ENCODE peak calls at places on chromosomes 2 and 18, in six cellular contexts. X, M, U, L, J and Z are unnamed samples.

GRCh38 chr2:207258191-207258991 is 92.6 kb upstream of the KLF7 start:
- DNase-seq in X (peak), M (peak), U (peak), L (no peak), J (peak), Z (no peak)

GRCh38 chr18:74411475-74411874 is 45.6 kb downstream of the DIPK1C start:
- DNase-seq in X (no peak), M (no peak), U (no peak), L (no peak), J (no peak), Z (no peak)

GRCh38 chr2:234158812-234159211 is 108.3 kb downstream of the SPP2 start:
- DNase-seq in X (no peak), M (no peak), U (no peak), L (no peak), J (no peak), Z (no peak)

GRCh38 chr2:33069894-33070651 is 123.3 kb downstream of the LTBP1 start:
- DNase-seq in X (no peak), M (no peak), U (peak), L (no peak), J (peak), Z (no peak)

GRCh38 chr2:29293830-29294438 is 178.7 kb downstream of the CLIP4 start:
- DNase-seq in X (no peak), M (no peak), U (no peak), L (no peak), J (peak), Z (peak)

GRCh38 chr2:163751696-163752095 is 15.9 kb upstream of the FIGN start:
- DNase-seq in X (no peak), M (no peak), U (no peak), L (no peak), J (no peak), Z (no peak)

GRCh38 chr18:36203360-36203895 is 16.1 kb downstream of the MOCOS start:
- DNase-seq in X (no peak), M (no peak), U (no peak), L (peak), J (no peak), Z (peak)

GRCh38 chr2:100875516-100876230 is 55.7 kb downstream of the NPAS2 start:
- DNase-seq in X (no peak), M (no peak), U (no peak), L (no peak), J (peak), Z (no peak)

GRCh38 chr2:1493361-1494126 is 80.3 kb downstream of the TPO start:
- DNase-seq in X (peak), M (peak), U (peak), L (peak), J (no peak), Z (no peak)

GRCh38 chr2:220966636-220967035 is 605.5 kb downstream of the EPHA4 start:
- DNase-seq in X (no peak), M (no peak), U (no peak), L (no peak), J (no peak), Z (no peak)

GRCh38 chr2:172431428-172431827 is 4.0 kb downstream of the ITGA6 start:
- DNase-seq in X (peak), M (no peak), U (no peak), L (no peak), J (peak), Z (no peak)

GRCh38 chr2:163647300-163647699 is 88.5 kb downstream of the FIGN start:
- DNase-seq in X (no peak), M (no peak), U (no peak), L (no peak), J (no peak), Z (no peak)

GRCh38 chr2:231294578-231295362 is 96.3 kb downstream of the ARMC9 start:
- DNase-seq in X (no peak), M (no peak), U (no peak), L (no peak), J (no peak), Z (no peak)

GRCh38 chr2:71691747-71692455 is 238.5 kb downstream of the DYSF start:
- DNase-seq in X (no peak), M (no peak), U (peak), L (peak), J (no peak), Z (peak)

GRCh38 chr2:44205169-44205568 is 36.5 kb downstream of the PPM1B start:
- DNase-seq in X (no peak), M (no peak), U (no peak), L (no peak), J (no peak), Z (no peak)

GRCh38 chr2:188519133-188519532 is 227.5 kb downstream of the GULP1 start:
- DNase-seq in X (no peak), M (no peak), U (no peak), L (no peak), J (peak), Z (no peak)

GRCh38 chr2:172693037-172693436 is 42.6 kb upstream of the RAPGEF4 start:
- DNase-seq in X (peak), M (no peak), U (peak), L (no peak), J (peak), Z (no peak)

GRCh38 chr2:85215074-85216050 is 82.2 kb downstream of the TCF7L1 start:
- DNase-seq in X (peak), M (no peak), U (no peak), L (no peak), J (no peak), Z (peak)

GRCh38 chr18:75087119-75088020 is 121.6 kb downstream of the PTGR3 start:
- DNase-seq in X (no peak), M (no peak), U (no peak), L (no peak), J (no peak), Z (no peak)

GRCh38 chr18:9366126-9366714 is 31.6 kb downstream of the TWSG1 start:
- DNase-seq in X (peak), M (peak), U (no peak), L (no peak), J (peak), Z (peak)

GRCh38 chr2:186728631-186729030 is 34.8 kb downstream of the FAM171B start:
- DNase-seq in X (no peak), M (no peak), U (no peak), L (no peak), J (no peak), Z (no peak)

GRCh38 chr2:157875720-157876065 is 437 bp downstream of the ACVR1 start:
- DNase-seq in X (peak), M (peak), U (peak), L (peak), J (peak), Z (peak)

GRCh38 chr2:15693926-15694588 is 102.4 kb downstream of the DDX1 start:
- DNase-seq in X (no peak), M (no peak), U (no peak), L (no peak), J (no peak), Z (peak)

GRCh38 chr2:15691586-15692310 is 100.1 kb downstream of the DDX1 start:
- DNase-seq in X (no peak), M (no peak), U (no peak), L (no peak), J (no peak), Z (no peak)

GRCh38 chr2:15693382-15693781 is 101.7 kb downstream of the DDX1 start:
- DNase-seq in X (no peak), M (no peak), U (no peak), L (no peak), J (no peak), Z (no peak)

GRCh38 chr2:15694589-15694986 is 102.9 kb downstream of the DDX1 start:
- DNase-seq in X (no peak), M (no peak), U (no peak), L (no peak), J (no peak), Z (no peak)

DNA sequence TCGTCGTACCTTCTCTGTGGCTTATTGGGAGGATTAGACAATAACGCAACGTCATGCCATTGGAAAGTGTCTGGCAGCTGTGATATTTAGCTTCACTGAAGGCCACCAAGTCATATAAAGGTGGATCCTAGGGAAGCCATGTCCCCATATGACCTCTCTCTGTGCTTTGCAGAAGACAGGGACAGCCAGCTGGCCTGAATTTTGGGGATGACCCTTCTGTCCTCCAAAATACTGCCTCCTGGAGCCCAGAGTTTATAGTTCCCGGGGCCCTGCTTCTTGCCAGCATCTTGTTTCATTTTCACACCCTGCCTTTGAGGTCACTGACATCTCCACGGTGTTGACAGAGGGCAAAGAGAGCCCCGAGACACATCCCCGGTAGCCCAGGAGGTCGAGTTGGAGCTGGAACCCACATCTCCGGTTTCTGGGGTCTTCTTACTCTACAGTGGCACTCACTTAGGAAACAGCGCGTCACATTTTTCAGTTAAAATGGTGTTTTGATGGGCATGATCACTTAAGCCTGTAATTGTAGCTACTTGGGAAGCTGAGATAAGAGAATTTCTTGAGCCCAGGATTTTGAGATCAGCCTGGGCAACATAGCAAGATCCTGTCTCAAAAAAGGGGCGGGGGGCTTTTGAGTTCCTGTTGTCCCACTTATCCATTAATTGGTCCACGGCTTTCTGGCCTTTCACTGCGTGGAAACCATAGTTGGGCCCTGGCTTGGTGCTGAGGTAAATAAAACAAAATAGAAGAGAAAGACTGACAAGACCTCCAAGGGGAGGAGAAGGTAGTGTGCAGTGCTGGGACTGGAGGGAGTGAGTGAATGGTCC is 101.1 kb downstream of the DDX1 start:
- DNase-seq in X (no peak), M (no peak), U (no peak), L (no peak), J (no peak), Z (no peak)
- TF ChIP-seq POLR2AphosphoS5 in X (no peak), M (no peak), U (no peak), L (no peak), J (no peak), Z (no peak)

DNA sequence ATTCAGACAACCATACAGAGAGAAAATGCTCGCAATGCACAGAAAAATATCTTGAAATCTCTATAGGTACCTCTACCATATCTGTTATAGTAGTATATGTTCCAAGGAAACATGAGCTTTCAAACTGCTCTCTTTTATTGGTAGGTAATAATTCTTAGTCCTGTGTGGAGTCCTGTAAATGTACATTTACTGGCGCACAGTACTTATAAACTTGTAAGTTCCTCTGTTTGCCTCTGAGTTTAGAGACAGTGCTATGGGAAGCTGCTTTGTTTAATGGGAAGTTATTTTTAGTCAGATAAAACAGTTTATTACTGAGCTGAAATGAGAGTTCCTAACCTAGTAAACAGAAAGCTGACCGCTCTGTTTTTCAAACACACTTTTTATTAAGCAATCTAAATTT is 52.7 kb downstream of the CCDC93 start:
- DNase-seq in X (no peak), M (no peak), U (no peak), L (no peak), J (peak), Z (no peak)
- TF ChIP-seq POLR2AphosphoS5 in X (no peak), M (no peak), U (no peak), L (no peak), J (no peak), Z (no peak)

GRCh38 chr2:127084611-127085031 is 22.3 kb downstream of the BIN1 start:
- DNase-seq in X (no peak), M (no peak), U (no peak), L (no peak), J (no peak), Z (no peak)

GRCh38 chr2:127081826-127082633 is 24.9 kb downstream of the BIN1 start:
- DNase-seq in X (peak), M (no peak), U (no peak), L (peak), J (no peak), Z (peak)

GRCh38 chr2:127082974-127083373 is 24.0 kb downstream of the BIN1 start:
- DNase-seq in X (no peak), M (no peak), U (no peak), L (no peak), J (no peak), Z (no peak)

GRCh38 chr2:127085260-127085666 is 21.7 kb downstream of the BIN1 start:
- DNase-seq in X (peak), M (no peak), U (no peak), L (no peak), J (no peak), Z (no peak)

GRCh38 chr2:127083819-127084503 is 23.0 kb downstream of the BIN1 start:
- DNase-seq in X (peak), M (peak), U (peak), L (no peak), J (peak), Z (no peak)
- TF ChIP-seq POLR2AphosphoS5 in X (peak), M (peak), U (peak), L (peak), J (peak), Z (no peak)

DNA sequence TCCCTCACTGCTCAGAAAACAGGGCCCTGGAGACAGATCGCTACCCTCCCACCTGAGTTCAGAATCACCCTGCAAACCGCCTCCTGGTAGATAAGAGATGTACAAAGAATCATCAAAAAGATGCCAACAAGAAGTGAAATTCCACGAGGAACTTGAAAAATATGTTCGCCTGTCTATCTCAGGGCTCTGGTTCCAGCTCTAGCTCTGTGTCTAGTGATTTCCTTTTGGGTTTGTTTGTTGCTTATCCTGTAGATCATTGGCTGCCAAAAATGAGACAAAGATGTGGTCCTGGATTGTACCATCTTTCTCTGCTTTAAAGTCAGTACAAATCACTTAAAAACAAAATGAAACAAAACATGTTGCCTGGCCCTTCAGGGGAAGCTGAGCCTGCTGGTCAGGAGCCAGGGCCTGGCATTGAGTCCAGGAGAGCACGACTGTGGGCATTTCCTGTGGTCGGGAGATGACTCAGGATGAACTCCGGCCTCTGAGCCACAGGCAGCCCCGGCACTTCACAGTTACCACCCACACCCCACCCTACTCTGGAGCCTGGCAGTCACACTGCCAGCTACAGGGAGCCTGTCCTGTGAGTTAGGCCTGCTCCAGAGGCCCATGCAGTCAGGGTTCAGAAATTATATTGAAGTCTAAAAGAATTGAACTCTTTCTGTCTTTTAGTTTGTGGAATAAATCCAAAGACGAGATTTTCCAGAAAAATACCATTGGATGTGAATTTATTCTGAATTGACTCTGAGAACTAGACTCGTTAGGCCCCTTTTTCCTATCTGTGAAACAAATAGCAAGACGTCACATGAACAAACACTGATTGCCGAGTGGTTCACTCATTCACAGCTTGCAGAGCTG is 8.0 kb upstream of the ITGB6 start:
- DNase-seq in X (peak), M (peak), U (peak), L (peak), J (peak), Z (no peak)
- TF ChIP-seq POLR2AphosphoS5 in X (peak), M (no peak), U (no peak), L (peak), J (peak), Z (no peak)